ENCODE peak calls at places on chromosomes 3 and 15, in six cellular contexts. One of them, this sample, is unnamed.

GRCh38 chr3:9884555-9885165 is 4.6 kb upstream of the CIDEC start:
- DNase-seq in HFF-Myc: peak; percentile 60
- DNase-seq in lower leg skin: no peak
- DNase-seq in neural crest cell: no peak
- DNase-seq in heart left ventricle: no peak
- DNase-seq in HCT116: peak; percentile 89
- DNase-seq in this sample: peak; percentile 84

GRCh38 chr3:61454806-61455205 is 106.6 kb upstream of the PTPRG start:
- DNase-seq in HFF-Myc: no peak
- DNase-seq in lower leg skin: no peak
- DNase-seq in neural crest cell: no peak
- DNase-seq in heart left ventricle: no peak
- DNase-seq in HCT116: no peak
- DNase-seq in this sample: peak; percentile 21

GRCh38 chr3:115549111-115549510 is 74.2 kb upstream of the GAP43 start:
- DNase-seq in HFF-Myc: no peak
- DNase-seq in lower leg skin: no peak
- DNase-seq in neural crest cell: no peak
- DNase-seq in heart left ventricle: no peak
- DNase-seq in HCT116: no peak
- DNase-seq in this sample: peak; percentile 3

GRCh38 chr15:85404156-85404921 is 23.9 kb downstream of the AKAP13 start:
- DNase-seq in HFF-Myc: no peak
- DNase-seq in lower leg skin: no peak
- DNase-seq in neural crest cell: no peak
- DNase-seq in heart left ventricle: no peak
- DNase-seq in HCT116: no peak
- DNase-seq in this sample: no peak

GRCh38 chr3:78116874-78117273 is 1077.0 kb downstream of the ROBO2 start:
- DNase-seq in HFF-Myc: no peak
- DNase-seq in lower leg skin: no peak
- DNase-seq in neural crest cell: no peak
- DNase-seq in heart left ventricle: no peak
- DNase-seq in HCT116: no peak
- DNase-seq in this sample: no peak

GRCh38 chr3:31242561-31242960 is 290.2 kb upstream of the STT3B start:
- DNase-seq in HFF-Myc: no peak
- DNase-seq in lower leg skin: no peak
- DNase-seq in neural crest cell: no peak
- DNase-seq in heart left ventricle: no peak
- DNase-seq in HCT116: no peak
- DNase-seq in this sample: no peak

GRCh38 chr3:147030274-147030673 is 376.1 kb downstream of the ZIC4 start:
- DNase-seq in HFF-Myc: no peak
- DNase-seq in lower leg skin: no peak
- DNase-seq in neural crest cell: no peak
- DNase-seq in heart left ventricle: no peak
- DNase-seq in HCT116: no peak
- DNase-seq in this sample: no peak

GRCh38 chr3:33884204-33884561 is 85.8 kb downstream of the PDCD6IP start:
- DNase-seq in HFF-Myc: peak; percentile 29
- DNase-seq in lower leg skin: no peak
- DNase-seq in neural crest cell: no peak
- DNase-seq in heart left ventricle: no peak
- DNase-seq in HCT116: no peak
- DNase-seq in this sample: no peak

GRCh38 chr15:93719941-93720351 is 511.4 kb upstream of the MCTP2 start:
- DNase-seq in HFF-Myc: no peak
- DNase-seq in lower leg skin: no peak
- DNase-seq in neural crest cell: no peak
- DNase-seq in heart left ventricle: no peak
- DNase-seq in HCT116: no peak
- DNase-seq in this sample: peak; percentile 55

GRCh38 chr3:115285001-115285400 is 137.9 kb upstream of the ZBTB20 start:
- DNase-seq in HFF-Myc: no peak
- DNase-seq in lower leg skin: no peak
- DNase-seq in neural crest cell: no peak
- DNase-seq in heart left ventricle: no peak
- DNase-seq in HCT116: no peak
- DNase-seq in this sample: no peak

GRCh38 chr3:177658354-177658753 is 461.1 kb upstream of the TBL1XR1 start:
- DNase-seq in HFF-Myc: no peak
- DNase-seq in lower leg skin: no peak
- DNase-seq in neural crest cell: no peak
- DNase-seq in heart left ventricle: no peak
- DNase-seq in HCT116: no peak
- DNase-seq in this sample: no peak

GRCh38 chr3:177905895-177906511 is 630.2 kb upstream of the KCNMB2 start:
- DNase-seq in HFF-Myc: no peak
- DNase-seq in lower leg skin: no peak
- DNase-seq in neural crest cell: no peak
- DNase-seq in heart left ventricle: no peak
- DNase-seq in HCT116: no peak
- DNase-seq in this sample: peak; percentile 83

GRCh38 chr3:181008796-181009195 is 19.3 kb upstream of the DNAJC19 start:
- DNase-seq in HFF-Myc: no peak
- DNase-seq in lower leg skin: no peak
- DNase-seq in neural crest cell: no peak
- DNase-seq in heart left ventricle: no peak
- DNase-seq in HCT116: no peak
- DNase-seq in this sample: no peak

GRCh38 chr3:55534876-55535275 is 47.8 kb upstream of the WNT5A start:
- DNase-seq in HFF-Myc: no peak
- DNase-seq in lower leg skin: no peak
- DNase-seq in neural crest cell: no peak
- DNase-seq in heart left ventricle: no peak
- DNase-seq in HCT116: no peak
- DNase-seq in this sample: no peak

GRCh38 chr3:128282392-128283196 is 129.3 kb downstream of the EEFSEC start:
- DNase-seq in HFF-Myc: no peak
- DNase-seq in lower leg skin: no peak
- DNase-seq in neural crest cell: no peak
- DNase-seq in heart left ventricle: peak; percentile 66
- DNase-seq in HCT116: no peak
- DNase-seq in this sample: peak; percentile 50

GRCh38 chr3:51819709-51820406 is 40.8 kb upstream of the IQCF6 start:
- DNase-seq in HFF-Myc: no peak
- DNase-seq in lower leg skin: no peak
- DNase-seq in neural crest cell: peak; percentile 15
- DNase-seq in heart left ventricle: no peak
- DNase-seq in HCT116: peak; percentile 15
- DNase-seq in this sample: no peak

GRCh38 chr3:71693641-71694040 is 31.6 kb downstream of the EIF4E3 start:
- DNase-seq in HFF-Myc: no peak
- DNase-seq in lower leg skin: no peak
- DNase-seq in neural crest cell: no peak
- DNase-seq in heart left ventricle: no peak
- DNase-seq in HCT116: no peak
- DNase-seq in this sample: no peak

GRCh38 chr3:95134693-95135375 is 1072.0 kb downstream of the NSUN3 start:
- DNase-seq in HFF-Myc: no peak
- DNase-seq in lower leg skin: no peak
- DNase-seq in neural crest cell: no peak
- DNase-seq in heart left ventricle: no peak
- DNase-seq in HCT116: no peak
- DNase-seq in this sample: no peak

GRCh38 chr15:25090073-25090733 is 135.4 kb downstream of the SNRPN start:
- DNase-seq in HFF-Myc: no peak
- DNase-seq in lower leg skin: no peak
- DNase-seq in neural crest cell: no peak
- DNase-seq in heart left ventricle: no peak
- DNase-seq in HCT116: no peak
- DNase-seq in this sample: no peak

GRCh38 chr15:26972636-26973035 is 1.7 kb downstream of the GABRG3 start:
- DNase-seq in HFF-Myc: no peak
- DNase-seq in lower leg skin: no peak
- DNase-seq in neural crest cell: no peak
- DNase-seq in heart left ventricle: no peak
- DNase-seq in HCT116: no peak
- DNase-seq in this sample: no peak

GRCh38 chr3:4988815-4989648 is 9.8 kb downstream of the BHLHE40 start:
- DNase-seq in HFF-Myc: no peak
- DNase-seq in lower leg skin: peak; percentile 92
- DNase-seq in neural crest cell: no peak
- DNase-seq in heart left ventricle: no peak
- DNase-seq in HCT116: no peak
- DNase-seq in this sample: peak; percentile 51

GRCh38 chr3:98513136-98513535 is 9.6 kb downstream of the CLDND1 start:
- DNase-seq in HFF-Myc: no peak
- DNase-seq in lower leg skin: no peak
- DNase-seq in neural crest cell: no peak
- DNase-seq in heart left ventricle: no peak
- DNase-seq in HCT116: peak; percentile 75
- DNase-seq in this sample: peak; percentile 12

GRCh38 chr3:50215529-50215928 is 10.5 kb downstream of the SLC38A3 start:
- DNase-seq in HFF-Myc: no peak
- DNase-seq in lower leg skin: no peak
- DNase-seq in neural crest cell: no peak
- DNase-seq in heart left ventricle: no peak
- DNase-seq in HCT116: no peak
- DNase-seq in this sample: no peak

DNA sequence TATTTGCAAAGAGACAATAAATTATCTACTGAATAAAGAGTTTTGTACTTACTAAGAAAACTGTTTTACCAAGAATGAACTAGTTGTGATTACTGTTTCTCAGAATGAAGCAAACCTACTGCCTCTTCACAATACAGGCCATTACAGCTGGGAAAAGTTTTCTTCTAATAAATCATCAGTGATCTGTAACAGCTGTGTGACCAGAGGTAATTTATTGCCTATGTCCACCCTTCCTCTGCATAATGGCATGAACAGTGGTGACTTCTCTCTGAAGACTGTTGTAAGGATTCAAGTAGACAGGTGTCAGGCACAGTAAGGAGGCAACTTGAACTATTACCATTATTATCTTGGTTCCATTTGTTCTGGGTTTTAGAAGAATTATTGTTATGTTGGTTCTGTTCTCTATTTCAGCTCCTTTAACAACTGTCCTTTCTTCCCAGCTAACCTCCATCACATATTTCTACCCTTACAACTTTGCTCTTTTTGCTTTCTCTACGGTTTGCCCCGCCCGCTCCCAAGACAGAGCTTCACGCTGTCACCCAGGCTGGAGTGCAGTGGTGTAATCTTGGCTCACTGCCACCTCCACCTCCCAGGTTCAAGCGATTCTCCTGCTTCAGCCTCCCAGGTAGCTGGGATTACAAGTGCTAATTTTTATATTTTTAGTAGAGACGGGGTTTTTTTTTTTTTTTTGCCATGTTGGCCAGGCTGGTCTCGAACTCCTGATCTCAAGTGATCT is 51.5 kb downstream of the PRKAR2A start:
- DNase-seq in HFF-Myc: no peak
- DNase-seq in lower leg skin: no peak
- DNase-seq in neural crest cell: no peak
- DNase-seq in heart left ventricle: no peak
- DNase-seq in HCT116: no peak
- DNase-seq in this sample: no peak
- TF ChIP-seq CTCF in HFF-Myc: no peak
- TF ChIP-seq CTCF in lower leg skin: no peak
- TF ChIP-seq CTCF in neural crest cell: no peak
- TF ChIP-seq CTCF in heart left ventricle: no peak
- TF ChIP-seq CTCF in HCT116: no peak
- TF ChIP-seq CTCF in this sample: no peak

DNA sequence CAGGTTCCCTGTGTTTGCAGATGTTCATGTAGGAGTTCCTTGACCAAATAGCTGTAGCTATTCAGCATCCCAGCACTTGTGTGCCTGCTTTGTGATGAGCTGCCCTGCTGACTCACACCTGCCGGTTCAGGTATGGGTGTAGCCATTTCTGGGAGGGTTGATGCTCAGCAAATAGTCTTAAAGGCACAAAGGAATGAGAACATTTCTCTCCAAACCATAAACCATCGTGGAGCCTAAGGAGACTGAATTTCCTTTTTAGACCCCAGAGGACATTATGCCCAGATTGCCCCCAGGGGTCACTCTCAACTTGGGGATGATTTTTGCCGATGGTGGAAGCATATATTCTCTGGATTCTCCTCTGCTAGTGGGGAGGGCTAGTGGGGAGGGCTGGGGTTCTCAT is 80.6 kb downstream of the ADAMTSL3 start:
- DNase-seq in HFF-Myc: no peak
- DNase-seq in lower leg skin: no peak
- DNase-seq in neural crest cell: peak; percentile 4
- DNase-seq in heart left ventricle: no peak
- DNase-seq in HCT116: peak; percentile 18
- DNase-seq in this sample: no peak
- TF ChIP-seq CTCF in HFF-Myc: peak; percentile 39
- TF ChIP-seq CTCF in lower leg skin: no peak
- TF ChIP-seq CTCF in neural crest cell: peak; percentile 36
- TF ChIP-seq CTCF in heart left ventricle: peak; percentile 40
- TF ChIP-seq CTCF in HCT116: peak; percentile 33
- TF ChIP-seq CTCF in this sample: no peak

GRCh38 chr3:186264608-186265400 is 97.2 kb downstream of the DGKG start:
- DNase-seq in HFF-Myc: no peak
- DNase-seq in lower leg skin: peak; percentile 76
- DNase-seq in neural crest cell: no peak
- DNase-seq in heart left ventricle: no peak
- DNase-seq in HCT116: no peak
- DNase-seq in this sample: no peak

GRCh38 chr3:186259612-186260383 is 102.2 kb downstream of the DGKG start:
- DNase-seq in HFF-Myc: no peak
- DNase-seq in lower leg skin: peak; percentile 87
- DNase-seq in neural crest cell: peak; percentile 59
- DNase-seq in heart left ventricle: peak; percentile 44
- DNase-seq in HCT116: peak; percentile 75
- DNase-seq in this sample: peak; percentile 73

GRCh38 chr3:186260726-186261125 is 101.3 kb downstream of the DGKG start:
- DNase-seq in HFF-Myc: no peak
- DNase-seq in lower leg skin: no peak
- DNase-seq in neural crest cell: no peak
- DNase-seq in heart left ventricle: no peak
- DNase-seq in HCT116: no peak
- DNase-seq in this sample: no peak

GRCh38 chr3:186258968-186259367 is 103.1 kb downstream of the DGKG start:
- DNase-seq in HFF-Myc: no peak
- DNase-seq in lower leg skin: no peak
- DNase-seq in neural crest cell: no peak
- DNase-seq in heart left ventricle: no peak
- DNase-seq in HCT116: no peak
- DNase-seq in this sample: no peak

DNA sequence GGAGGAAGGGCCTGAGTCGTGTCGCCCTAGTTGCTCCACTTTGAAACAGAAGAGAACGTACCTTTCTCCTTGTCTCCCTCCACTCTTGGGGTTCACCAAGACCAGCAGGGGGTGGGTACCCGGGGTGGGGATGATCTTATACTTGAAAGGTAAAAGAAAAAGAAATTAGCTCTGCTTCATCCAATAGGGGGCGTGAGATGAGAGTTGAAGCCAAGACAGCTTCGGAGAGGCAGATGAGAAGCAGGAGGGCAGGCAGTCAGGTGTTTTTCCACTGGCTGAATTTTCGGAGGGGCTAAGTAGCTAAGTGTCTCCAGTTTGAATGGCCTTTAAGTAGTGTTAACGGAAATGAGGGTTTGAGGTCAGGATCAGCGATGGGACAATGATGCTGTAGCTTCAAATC is 100.4 kb downstream of the DGKG start:
- DNase-seq in HFF-Myc: no peak
- DNase-seq in lower leg skin: no peak
- DNase-seq in neural crest cell: no peak
- DNase-seq in heart left ventricle: no peak
- DNase-seq in HCT116: no peak
- DNase-seq in this sample: no peak
- TF ChIP-seq CTCF in HFF-Myc: no peak
- TF ChIP-seq CTCF in lower leg skin: no peak
- TF ChIP-seq CTCF in neural crest cell: peak; percentile 28
- TF ChIP-seq CTCF in heart left ventricle: no peak
- TF ChIP-seq CTCF in HCT116: peak; percentile 52
- TF ChIP-seq CTCF in this sample: peak; percentile 19

GRCh38 chr3:23994247-23994574 is 49.1 kb downstream of the NR1D2 start:
- DNase-seq in HFF-Myc: no peak
- DNase-seq in lower leg skin: no peak
- DNase-seq in neural crest cell: no peak
- DNase-seq in heart left ventricle: no peak
- DNase-seq in HCT116: no peak
- DNase-seq in this sample: no peak
- TF ChIP-seq CTCF in HFF-Myc: no peak
- TF ChIP-seq CTCF in lower leg skin: no peak
- TF ChIP-seq CTCF in neural crest cell: no peak
- TF ChIP-seq CTCF in heart left ventricle: no peak
- TF ChIP-seq CTCF in HCT116: no peak
- TF ChIP-seq CTCF in this sample: no peak

This sample was measured in IMR-90.